ENCODE peak calls at places on chromosomes 6 and 20, in six cellular contexts. W is HepG2, I is GM12891, K is K562, M is SK-N-SH, H is GM12878. X is an unnamed sample.

GRCh38 chr6:5525209-5525608 is 263.9 kb downstream of the FARS2 start:
- DNase-seq in W (no peak), I (no peak), K (no peak), M (no peak), H (no peak), X (no peak)

GRCh38 chr20:10611357-10611756 is 62.4 kb downstream of the JAG1 start:
- DNase-seq in W (peak; percentile 44), I (peak; percentile 25), K (peak; percentile 18), M (peak; percentile 38), H (no peak), X (no peak)

GRCh38 chr6:39791850-39792500 is at the start of gene DAAM2:
- DNase-seq in W (no peak), I (no peak), K (no peak), M (peak; percentile 81), H (no peak), X (no peak)

GRCh38 chr6:23663652-23664051 is 462.4 kb upstream of the NRSN1 start:
- DNase-seq in W (no peak), I (no peak), K (no peak), M (peak; percentile 70), H (no peak), X (no peak)

GRCh38 chr6:6351626-6352025 is 31.2 kb upstream of the F13A1 start:
- DNase-seq in W (no peak), I (no peak), K (no peak), M (no peak), H (no peak), X (no peak)

GRCh38 chr6:154683756-154684523 is 49.3 kb upstream of the SCAF8 start:
- DNase-seq in W (no peak), I (peak; percentile 43), K (no peak), M (no peak), H (peak; percentile 41), X (peak; percentile 24)

GRCh38 chr6:85470023-85470410 is 20.1 kb downstream of the NT5E start:
- DNase-seq in W (no peak), I (no peak), K (no peak), M (no peak), H (no peak), X (no peak)

GRCh38 chr6:126066068-126067048 is 80.0 kb downstream of the TRMT11 start:
- DNase-seq in W (no peak), I (no peak), K (peak; percentile 78), M (no peak), H (no peak), X (no peak)

GRCh38 chr20:48384147-48384818 is 443.5 kb downstream of the PREX1 start:
- DNase-seq in W (no peak), I (no peak), K (peak; percentile 54), M (peak; percentile 77), H (no peak), X (peak; percentile 43)

GRCh38 chr6:13733178-13733851 is 21.7 kb upstream of the RANBP9 start:
- DNase-seq in W (peak; percentile 46), I (no peak), K (peak; percentile 46), M (no peak), H (no peak), X (no peak)

GRCh38 chr6:159899994-159900745 is 9.4 kb downstream of the MAS1 start:
- DNase-seq in W (no peak), I (no peak), K (no peak), M (no peak), H (no peak), X (no peak)

GRCh38 chr6:94377835-94378234 is 958.5 kb upstream of the EPHA7 start:
- DNase-seq in W (no peak), I (no peak), K (no peak), M (no peak), H (no peak), X (no peak)

GRCh38 chr20:20519269-20519668 is 151.4 kb downstream of the INSM1 start:
- DNase-seq in W (peak; percentile 33), I (no peak), K (no peak), M (no peak), H (no peak), X (no peak)

GRCh38 chr6:134117409-134117808 is 65.0 kb upstream of the SLC2A12 start:
- DNase-seq in W (no peak), I (no peak), K (no peak), M (peak; percentile 19), H (no peak), X (no peak)

GRCh38 chr20:12111431-12112088 is 193.9 kb downstream of the BTBD3 start:
- DNase-seq in W (no peak), I (no peak), K (no peak), M (no peak), H (no peak), X (no peak)

GRCh38 chr20:59819496-59820203 is 113.8 kb downstream of the SYCP2 start:
- DNase-seq in W (no peak), I (no peak), K (no peak), M (peak; percentile 10), H (no peak), X (no peak)

GRCh38 chr6:1724616-1725015 is 114.9 kb downstream of the FOXC1 start:
- DNase-seq in W (no peak), I (no peak), K (no peak), M (no peak), H (no peak), X (no peak)

GRCh38 chr6:31202259-31203166 is 32.0 kb upstream of the POU5F1 start:
- DNase-seq in W (no peak), I (no peak), K (no peak), M (no peak), H (no peak), X (no peak)

GRCh38 chr20:50798650-50799049 is 3.8 kb downstream of the BCAS4 start:
- DNase-seq in W (peak; percentile 55), I (no peak), K (no peak), M (no peak), H (no peak), X (no peak)

GRCh38 chr6:106186714-106187113 is 100.6 kb downstream of the PRDM1 start:
- DNase-seq in W (no peak), I (no peak), K (no peak), M (no peak), H (no peak), X (no peak)
- TF ChIP-seq TAF1 in W (no peak), I (no peak), K (no peak), M (no peak), H (no peak), X (no peak)

GRCh38 chr20:46928580-46929132 is 34.0 kb downstream of the EYA2 start:
- DNase-seq in W (no peak), I (no peak), K (no peak), M (no peak), H (no peak), X (no peak)
- TF ChIP-seq TAF1 in W (no peak), I (no peak), K (no peak), M (no peak), H (no peak), X (no peak)

DNA sequence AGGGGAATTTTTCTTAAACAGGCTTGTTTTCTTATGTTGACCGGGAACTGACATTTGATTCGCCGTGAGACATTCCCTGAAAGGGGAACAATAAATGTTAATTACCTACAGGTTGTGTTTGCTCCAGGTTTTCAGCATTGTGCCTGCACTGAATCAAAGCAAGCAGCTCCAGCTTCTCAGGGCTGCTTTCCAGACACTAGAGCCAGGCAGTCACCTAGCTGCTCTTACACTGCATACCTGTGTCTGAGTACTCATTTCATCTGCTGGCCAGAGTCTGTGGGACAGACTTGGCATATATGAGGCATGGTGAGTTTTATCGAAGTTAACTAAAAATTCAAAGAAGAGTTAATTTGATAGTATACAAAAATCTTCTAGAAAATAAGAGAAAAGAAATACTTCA is 951.8 kb upstream of the MAP3K7 start:
- DNase-seq in W (no peak), I (no peak), K (no peak), M (no peak), H (no peak), X (no peak)
- TF ChIP-seq TAF1 in W (no peak), I (no peak), K (no peak), M (no peak), H (no peak), X (no peak)

GRCh38 chr20:47021850-47022249 is 127.2 kb downstream of the EYA2 start:
- DNase-seq in W (peak; percentile 66), I (no peak), K (no peak), M (no peak), H (no peak), X (no peak)

GRCh38 chr20:47019106-47019824 is 124.6 kb downstream of the EYA2 start:
- DNase-seq in W (no peak), I (no peak), K (no peak), M (peak; percentile 45), H (no peak), X (no peak)

GRCh38 chr20:47016068-47016664 is 121.5 kb downstream of the EYA2 start:
- DNase-seq in W (no peak), I (no peak), K (peak; percentile 10), M (no peak), H (no peak), X (no peak)

GRCh38 chr20:47018381-47018780 is 123.7 kb downstream of the EYA2 start:
- DNase-seq in W (no peak), I (no peak), K (no peak), M (no peak), H (no peak), X (no peak)

DNA sequence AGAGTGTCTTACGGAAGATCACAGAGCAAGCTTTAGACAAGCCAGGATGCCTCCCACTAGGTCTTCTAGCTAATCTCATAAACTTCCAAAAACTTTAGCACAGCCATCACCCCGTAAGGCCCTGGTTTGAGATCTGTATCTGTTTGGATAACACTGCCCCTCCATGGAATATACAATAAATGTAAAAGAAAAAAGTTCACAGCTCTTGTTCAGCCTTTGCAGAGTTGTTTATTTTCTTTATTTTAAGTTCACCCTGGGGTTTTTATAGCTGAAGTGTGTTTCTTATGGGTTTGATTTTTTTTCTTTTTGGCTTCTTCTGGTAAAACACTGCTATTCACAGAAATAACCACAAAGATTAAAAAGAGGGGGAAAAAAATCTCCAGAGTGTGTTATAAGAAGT is 125.6 kb downstream of the EYA2 start:
- DNase-seq in W (no peak), I (no peak), K (no peak), M (no peak), H (no peak), X (no peak)
- TF ChIP-seq TAF1 in W (no peak), I (no peak), K (no peak), M (no peak), H (no peak), X (no peak)

GRCh38 chr6:147116043-147116442 is 88.2 kb upstream of the STXBP5 start:
- DNase-seq in W (no peak), I (no peak), K (no peak), M (no peak), H (no peak), X (no peak)

GRCh38 chr6:147119310-147119709 is 84.9 kb upstream of the STXBP5 start:
- DNase-seq in W (no peak), I (no peak), K (no peak), M (no peak), H (no peak), X (no peak)

GRCh38 chr6:147117580-147117979 is 86.6 kb upstream of the STXBP5 start:
- DNase-seq in W (no peak), I (no peak), K (no peak), M (no peak), H (no peak), X (no peak)

GRCh38 chr6:147122823-147123222 is 81.4 kb upstream of the STXBP5 start:
- DNase-seq in W (no peak), I (no peak), K (no peak), M (no peak), H (no peak), X (no peak)

GRCh38 chr6:147117009-147117408 is 87.2 kb upstream of the STXBP5 start:
- DNase-seq in W (no peak), I (no peak), K (no peak), M (no peak), H (no peak), X (no peak)
- TF ChIP-seq TAF1 in W (no peak), I (no peak), K (no peak), M (no peak), H (no peak), X (no peak)

X was measured in GM12892.